ENCODE peak calls at places on chromosomes 7 and 10, in eight cellular contexts. U is sigmoid colon, N is IMR-90, M is left ventricle myocardium inferior, H is lung, T is pancreas, B is neural progenitor cell, L is tibial nerve. O is an unnamed sample.

GRCh38 chr7:27647052-27647451 is 15.6 kb downstream of the HIBADH start:
- DNase-seq in N (peak), H (no peak), U (no peak), B (no peak), T (no peak), M (no peak), L (no peak), O (no peak)

GRCh38 chr10:81570878-81571794 is 303.9 kb upstream of the NRG3 start:
- DNase-seq in T (peak), M (no peak), U (no peak), N (no peak), L (no peak), B (no peak), H (no peak), O (no peak)

GRCh38 chr10:20202337-20202736 is 386.1 kb downstream of the PLXDC2 start:
- DNase-seq in T (no peak), H (no peak), L (no peak), U (no peak), N (no peak), M (no peak), B (no peak), O (no peak)

GRCh38 chr10:88794731-88795130 is 7.8 kb upstream of the LIPM start:
- DNase-seq in B (no peak), T (no peak), U (no peak), M (no peak), L (no peak), H (no peak), N (no peak), O (no peak)

GRCh38 chr10:124745678-124746077 is 1.5 kb upstream of the FAM53B start:
- DNase-seq in H (no peak), U (no peak), M (no peak), B (peak), L (no peak), N (peak), T (no peak), O (no peak)

GRCh38 chr7:33986951-33987948 is 81.9 kb downstream of the BMPER start:
- DNase-seq in B (no peak), N (peak), L (no peak), M (no peak), U (no peak), H (peak), T (no peak), O (no peak)

GRCh38 chr7:12133865-12134264 is 77.2 kb upstream of the TMEM106B start:
- DNase-seq in H (peak), B (no peak), U (no peak), T (no peak), L (no peak), M (no peak), N (no peak), O (no peak)

GRCh38 chr10:36336315-36336714 is 694.2 kb upstream of the FZD8 start:
- DNase-seq in L (no peak), B (no peak), T (no peak), U (no peak), H (no peak), M (no peak), N (peak), O (no peak)

GRCh38 chr10:73768881-73769280 is 13.0 kb upstream of the CHCHD1 start:
- DNase-seq in N (no peak), B (no peak), M (no peak), L (no peak), T (no peak), H (no peak), U (peak), O (no peak)

GRCh38 chr7:158312789-158313188 is 274.8 kb downstream of the PTPRN2 start:
- DNase-seq in H (no peak), N (no peak), B (no peak), L (no peak), T (no peak), U (no peak), M (no peak), O (no peak)

GRCh38 chr10:6578221-6579192 is 1.6 kb downstream of the PRKCQ start:
- DNase-seq in L (no peak), T (no peak), M (no peak), B (peak), H (no peak), U (no peak), N (no peak), O (no peak)

GRCh38 chr10:11610151-11610854 is 1.1 kb downstream of the USP6NL start:
- DNase-seq in T (no peak), L (no peak), U (no peak), N (no peak), B (no peak), H (no peak), M (no peak), O (no peak)
- H3K27ac ChIP-seq in T (peak), L (peak), U (peak), N (peak), B (peak), H (peak), M (peak), O (peak)

DNA sequence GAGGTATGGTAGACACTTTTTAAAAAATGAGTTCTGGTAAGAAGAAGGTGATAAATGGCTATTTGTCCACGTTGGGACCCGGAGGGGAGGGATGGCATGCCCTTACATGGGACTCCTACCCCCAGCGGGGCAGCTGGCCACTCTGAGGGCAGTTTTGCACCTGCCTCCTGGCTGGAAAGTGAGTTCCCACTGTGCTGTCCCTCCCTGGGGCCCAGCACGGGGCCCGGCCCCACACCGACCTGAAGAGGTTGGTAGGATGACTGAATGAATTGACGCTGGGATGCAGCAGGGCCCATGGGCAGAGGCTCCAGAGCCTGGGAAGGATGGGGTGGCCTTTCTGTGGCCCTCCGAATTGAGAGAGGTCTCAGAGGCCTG is 592 bp upstream of the AEBP1 start:
- DNase-seq in N (no peak), U (no peak), T (peak), L (no peak), B (no peak), M (no peak), H (no peak), O (no peak)
- H3K27ac ChIP-seq in N (no peak), U (peak), T (no peak), L (peak), B (no peak), M (peak), H (no peak), O (no peak)

DNA sequence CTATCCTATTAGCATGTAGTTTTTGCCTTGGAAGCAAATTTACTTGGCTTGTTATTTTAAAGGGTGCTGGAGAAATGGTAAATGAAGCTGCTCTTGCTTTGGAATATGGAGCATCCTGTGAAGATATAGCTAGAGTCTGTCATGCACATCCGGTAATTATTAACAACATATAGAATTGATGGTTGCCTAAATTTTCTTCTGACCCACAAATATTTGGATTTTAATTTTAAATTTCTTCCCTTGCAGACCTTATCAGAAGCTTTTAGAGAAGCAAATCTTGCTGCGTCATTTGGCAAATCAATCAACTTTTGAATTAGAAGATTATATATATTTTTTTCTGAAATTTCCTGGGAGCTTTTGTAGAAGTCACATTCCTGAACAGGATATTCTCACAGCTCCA is 28.0 kb downstream of the DLD start:
- DNase-seq in L (no peak), B (no peak), N (no peak), U (no peak), T (no peak), H (no peak), M (no peak), O (no peak)
- H3K27ac ChIP-seq in L (no peak), B (no peak), N (no peak), U (peak), T (no peak), H (no peak), M (no peak), O (no peak)

DNA sequence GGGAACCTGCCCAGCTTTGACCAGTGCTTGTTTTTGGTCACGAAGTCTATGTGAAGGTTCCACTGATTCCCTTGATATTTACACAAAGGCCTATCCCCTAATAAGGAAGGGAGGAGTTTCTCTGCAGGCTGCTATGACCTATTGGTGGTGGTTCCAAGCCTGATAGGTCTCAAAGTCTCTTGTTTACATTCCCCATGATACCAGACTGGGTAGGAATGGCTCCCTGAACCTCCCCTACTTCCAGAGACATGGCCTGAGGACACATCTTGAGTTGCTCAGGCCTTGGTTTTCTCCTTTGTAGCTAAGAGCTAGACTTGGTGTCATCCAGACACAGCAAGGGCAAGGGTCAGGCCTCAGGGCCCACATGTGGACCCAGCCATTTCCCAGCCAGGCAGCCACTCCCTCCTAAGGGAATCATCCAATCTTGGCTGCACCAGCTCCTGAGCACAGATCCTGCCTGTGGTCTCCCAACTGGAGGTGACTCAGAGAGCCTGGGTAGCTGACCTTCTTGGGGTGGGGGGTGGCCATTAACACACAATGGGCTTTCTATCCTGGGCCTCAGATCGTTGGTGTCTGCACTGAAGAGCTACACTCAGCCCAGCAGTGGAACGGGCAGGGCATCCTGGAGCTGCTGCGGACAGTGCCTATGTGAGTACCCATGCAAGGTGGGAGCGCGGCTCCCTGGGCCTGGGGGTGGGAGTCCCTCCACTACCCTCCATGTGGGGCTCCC is 51.0 kb upstream of the TRIM8 start:
- DNase-seq in N (peak), U (no peak), B (no peak), T (no peak), M (no peak), L (no peak), H (no peak), O (no peak)
- H3K27ac ChIP-seq in N (no peak), U (no peak), B (no peak), T (no peak), M (no peak), L (no peak), H (no peak), O (no peak)

GRCh38 chr7:38855389-38855788 is 53.6 kb downstream of the VPS41 start:
- DNase-seq in L (no peak), U (no peak), M (no peak), T (no peak), N (no peak), H (no peak), B (no peak), O (no peak)
- H3K27ac ChIP-seq in L (no peak), U (no peak), M (no peak), T (no peak), N (no peak), H (no peak), B (no peak), O (no peak)

GRCh38 chr7:50449501-50449880 is 659 bp downstream of the FIGNL1 start:
- DNase-seq in T (no peak), U (no peak), H (no peak), M (no peak), L (no peak), N (no peak), B (no peak), O (no peak)
- H3K27ac ChIP-seq in T (no peak), U (peak), H (no peak), M (peak), L (peak), N (no peak), B (no peak), O (peak)

DNA sequence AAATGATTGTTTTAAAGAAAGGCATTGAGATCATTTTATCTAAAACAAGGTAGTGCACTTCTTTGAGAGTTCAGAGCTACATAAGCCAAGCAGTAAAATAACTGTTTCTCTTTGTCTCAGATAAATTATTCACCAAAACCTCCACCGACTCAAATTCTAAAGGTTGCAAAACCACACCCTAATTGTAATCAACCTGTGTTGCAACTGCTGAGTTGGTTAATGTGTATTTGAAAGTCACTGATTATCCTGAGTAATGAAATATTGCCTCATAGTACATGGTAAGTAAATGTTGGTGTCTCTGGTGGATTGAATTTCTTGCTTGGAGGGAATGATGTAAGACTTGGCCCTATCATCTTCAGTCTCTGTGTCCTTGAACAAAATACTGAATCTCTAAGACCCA is 35.9 kb upstream of the CYP2C9 start:
- DNase-seq in T (no peak), L (no peak), H (no peak), N (no peak), M (no peak), U (no peak), B (no peak), O (no peak)
- H3K27ac ChIP-seq in T (no peak), L (no peak), H (no peak), N (no peak), M (no peak), U (no peak), B (no peak), O (no peak)

O was measured in WERI-Rb-1.